ENCODE peak calls at places on chromosome 6, in seven cellular contexts. One of them, this sample, is unnamed.

GRCh38 chr6:75481936-75482593 is 11.5 kb downstream of the FILIP1 start:
- DNase-seq in heart left ventricle: no peak
- DNase-seq in GM12891: no peak
- DNase-seq in ovary: no peak
- DNase-seq in gastrocnemius medialis: peak; percentile 28
- DNase-seq in H54: no peak
- DNase-seq in transverse colon: no peak
- DNase-seq in this sample: no peak

GRCh38 chr6:63527658-63528514 is 44.4 kb upstream of the LOC128125822 start:
- DNase-seq in transverse colon: peak; percentile 68
- DNase-seq in heart left ventricle: no peak
- DNase-seq in gastrocnemius medialis: peak; percentile 78
- DNase-seq in H54: peak; percentile 35
- DNase-seq in ovary: peak; percentile 20
- DNase-seq in GM12891: no peak
- DNase-seq in this sample: no peak

GRCh38 chr6:49551126-49551865 is 828 bp downstream of the C6orf141 start:
- DNase-seq in H54: peak; percentile 23
- DNase-seq in ovary: no peak
- DNase-seq in GM12891: peak; percentile 6
- DNase-seq in transverse colon: peak; percentile 25
- DNase-seq in gastrocnemius medialis: no peak
- DNase-seq in heart left ventricle: no peak
- DNase-seq in this sample: peak; percentile 5

GRCh38 chr6:111564482-111564945 is 41.2 kb downstream of the TRAF3IP2 start:
- DNase-seq in heart left ventricle: peak; percentile 75
- DNase-seq in GM12891: no peak
- DNase-seq in ovary: no peak
- DNase-seq in H54: peak; percentile 8
- DNase-seq in transverse colon: no peak
- DNase-seq in gastrocnemius medialis: peak; percentile 76
- DNase-seq in this sample: peak; percentile 53

GRCh38 chr6:33197431-33198048 is 2.9 kb downstream of the RXRB start:
- DNase-seq in H54: peak; percentile 81
- DNase-seq in GM12891: peak; percentile 66
- DNase-seq in ovary: no peak
- DNase-seq in heart left ventricle: peak; percentile 60
- DNase-seq in transverse colon: peak; percentile 37
- DNase-seq in gastrocnemius medialis: no peak
- DNase-seq in this sample: peak; percentile 62

GRCh38 chr6:85008311-85009015 is 244.1 kb upstream of the TBX18 start:
- DNase-seq in gastrocnemius medialis: no peak
- DNase-seq in heart left ventricle: no peak
- DNase-seq in ovary: no peak
- DNase-seq in transverse colon: no peak
- DNase-seq in GM12891: no peak
- DNase-seq in H54: no peak
- DNase-seq in this sample: no peak

GRCh38 chr6:154154389-154154967 is 115.4 kb downstream of the OPRM1 start:
- DNase-seq in transverse colon: peak; percentile 65
- DNase-seq in GM12891: no peak
- DNase-seq in gastrocnemius medialis: no peak
- DNase-seq in heart left ventricle: peak; percentile 40
- DNase-seq in H54: no peak
- DNase-seq in ovary: peak; percentile 73
- DNase-seq in this sample: peak; percentile 67

GRCh38 chr6:96542702-96543101 is 20.2 kb upstream of the FHL5 start:
- DNase-seq in heart left ventricle: no peak
- DNase-seq in transverse colon: no peak
- DNase-seq in GM12891: no peak
- DNase-seq in ovary: no peak
- DNase-seq in gastrocnemius medialis: no peak
- DNase-seq in H54: no peak
- DNase-seq in this sample: no peak

GRCh38 chr6:100376103-100376502 is 88.6 kb downstream of the SIM1 start:
- DNase-seq in transverse colon: no peak
- DNase-seq in heart left ventricle: no peak
- DNase-seq in H54: no peak
- DNase-seq in gastrocnemius medialis: no peak
- DNase-seq in GM12891: no peak
- DNase-seq in ovary: no peak
- DNase-seq in this sample: no peak

GRCh38 chr6:87333591-87334181 is 4.6 kb upstream of the GJB7 start:
- DNase-seq in gastrocnemius medialis: no peak
- DNase-seq in H54: no peak
- DNase-seq in transverse colon: no peak
- DNase-seq in GM12891: no peak
- DNase-seq in heart left ventricle: no peak
- DNase-seq in ovary: no peak
- DNase-seq in this sample: no peak

GRCh38 chr6:53432318-53433161 is 83.8 kb upstream of the ELOVL5 start:
- DNase-seq in GM12891: no peak
- DNase-seq in H54: peak; percentile 24
- DNase-seq in heart left ventricle: no peak
- DNase-seq in gastrocnemius medialis: no peak
- DNase-seq in transverse colon: no peak
- DNase-seq in ovary: no peak
- DNase-seq in this sample: no peak

GRCh38 chr6:33906413-33906812 is 102.6 kb upstream of the MLN start:
- DNase-seq in heart left ventricle: no peak
- DNase-seq in ovary: no peak
- DNase-seq in GM12891: no peak
- DNase-seq in gastrocnemius medialis: no peak
- DNase-seq in transverse colon: no peak
- DNase-seq in H54: no peak
- DNase-seq in this sample: no peak

GRCh38 chr6:143125455-143125854 is 64.8 kb downstream of the AIG1 start:
- DNase-seq in heart left ventricle: no peak
- DNase-seq in GM12891: no peak
- DNase-seq in H54: no peak
- DNase-seq in ovary: no peak
- DNase-seq in gastrocnemius medialis: no peak
- DNase-seq in transverse colon: no peak
- DNase-seq in this sample: no peak

GRCh38 chr6:43970913-43971775 is 156.1 kb downstream of the MRPL14 start:
- DNase-seq in gastrocnemius medialis: peak; percentile 67
- DNase-seq in H54: no peak
- DNase-seq in ovary: no peak
- DNase-seq in transverse colon: peak; percentile 60
- DNase-seq in heart left ventricle: peak; percentile 62
- DNase-seq in GM12891: no peak
- DNase-seq in this sample: peak; percentile 96

GRCh38 chr6:135118142-135118730 is 62.9 kb upstream of the MYB start:
- DNase-seq in gastrocnemius medialis: no peak
- DNase-seq in H54: no peak
- DNase-seq in ovary: no peak
- DNase-seq in heart left ventricle: no peak
- DNase-seq in transverse colon: no peak
- DNase-seq in GM12891: no peak
- DNase-seq in this sample: no peak
- TF ChIP-seq POLR2A in gastrocnemius medialis: no peak
- TF ChIP-seq POLR2A in H54: no peak
- TF ChIP-seq POLR2A in ovary: no peak
- TF ChIP-seq POLR2A in heart left ventricle: no peak
- TF ChIP-seq POLR2A in transverse colon: no peak
- TF ChIP-seq POLR2A in GM12891: no peak
- TF ChIP-seq POLR2A in this sample: no peak

DNA sequence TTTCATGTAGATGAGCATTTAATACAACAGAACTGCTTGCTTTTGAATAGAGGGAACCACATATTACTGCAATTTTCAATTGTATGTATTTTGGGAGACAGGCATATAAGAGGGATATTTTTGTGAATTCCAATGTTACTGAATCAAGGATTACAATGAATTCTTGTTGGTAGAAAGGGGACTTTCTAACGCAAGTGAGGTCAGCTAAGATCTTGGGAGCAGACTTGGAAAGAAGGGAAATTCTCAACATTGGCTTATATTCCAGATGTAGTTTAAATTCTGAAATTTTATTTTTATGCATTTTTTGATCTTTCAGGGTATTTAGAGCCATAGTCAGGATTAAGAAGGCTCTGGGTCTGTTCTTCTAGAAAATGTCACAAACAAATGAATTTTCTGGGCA is 43.3 kb upstream of the CTAGE9 start:
- DNase-seq in H54: no peak
- DNase-seq in heart left ventricle: no peak
- DNase-seq in ovary: no peak
- DNase-seq in transverse colon: no peak
- DNase-seq in gastrocnemius medialis: no peak
- DNase-seq in GM12891: no peak
- DNase-seq in this sample: no peak
- TF ChIP-seq POLR2A in H54: no peak
- TF ChIP-seq POLR2A in heart left ventricle: no peak
- TF ChIP-seq POLR2A in ovary: no peak
- TF ChIP-seq POLR2A in transverse colon: no peak
- TF ChIP-seq POLR2A in gastrocnemius medialis: no peak
- TF ChIP-seq POLR2A in GM12891: no peak
- TF ChIP-seq POLR2A in this sample: no peak

GRCh38 chr6:28136585-28137457 is 4.9 kb upstream of the ZKSCAN8 start:
- DNase-seq in H54: peak; percentile 51
- DNase-seq in transverse colon: peak; percentile 90
- DNase-seq in gastrocnemius medialis: peak; percentile 78
- DNase-seq in heart left ventricle: peak; percentile 95
- DNase-seq in GM12891: no peak
- DNase-seq in ovary: peak; percentile 94
- DNase-seq in this sample: peak; percentile 92
- TF ChIP-seq POLR2A in H54: peak; percentile 66
- TF ChIP-seq POLR2A in transverse colon: peak; percentile 30
- TF ChIP-seq POLR2A in gastrocnemius medialis: no peak
- TF ChIP-seq POLR2A in heart left ventricle: no peak
- TF ChIP-seq POLR2A in GM12891: peak; percentile 90
- TF ChIP-seq POLR2A in ovary: peak; percentile 29
- TF ChIP-seq POLR2A in this sample: no peak

GRCh38 chr6:29005183-29005885 is at the start of gene ZNF311:
- DNase-seq in GM12891: no peak
- DNase-seq in transverse colon: peak; percentile 60
- DNase-seq in H54: peak; percentile 68
- DNase-seq in ovary: peak; percentile 61
- DNase-seq in gastrocnemius medialis: no peak
- DNase-seq in heart left ventricle: peak; percentile 65
- DNase-seq in this sample: peak; percentile 59
- TF ChIP-seq POLR2A in GM12891: no peak
- TF ChIP-seq POLR2A in transverse colon: peak; percentile 11
- TF ChIP-seq POLR2A in H54: no peak
- TF ChIP-seq POLR2A in ovary: no peak
- TF ChIP-seq POLR2A in gastrocnemius medialis: no peak
- TF ChIP-seq POLR2A in heart left ventricle: no peak
- TF ChIP-seq POLR2A in this sample: no peak

DNA sequence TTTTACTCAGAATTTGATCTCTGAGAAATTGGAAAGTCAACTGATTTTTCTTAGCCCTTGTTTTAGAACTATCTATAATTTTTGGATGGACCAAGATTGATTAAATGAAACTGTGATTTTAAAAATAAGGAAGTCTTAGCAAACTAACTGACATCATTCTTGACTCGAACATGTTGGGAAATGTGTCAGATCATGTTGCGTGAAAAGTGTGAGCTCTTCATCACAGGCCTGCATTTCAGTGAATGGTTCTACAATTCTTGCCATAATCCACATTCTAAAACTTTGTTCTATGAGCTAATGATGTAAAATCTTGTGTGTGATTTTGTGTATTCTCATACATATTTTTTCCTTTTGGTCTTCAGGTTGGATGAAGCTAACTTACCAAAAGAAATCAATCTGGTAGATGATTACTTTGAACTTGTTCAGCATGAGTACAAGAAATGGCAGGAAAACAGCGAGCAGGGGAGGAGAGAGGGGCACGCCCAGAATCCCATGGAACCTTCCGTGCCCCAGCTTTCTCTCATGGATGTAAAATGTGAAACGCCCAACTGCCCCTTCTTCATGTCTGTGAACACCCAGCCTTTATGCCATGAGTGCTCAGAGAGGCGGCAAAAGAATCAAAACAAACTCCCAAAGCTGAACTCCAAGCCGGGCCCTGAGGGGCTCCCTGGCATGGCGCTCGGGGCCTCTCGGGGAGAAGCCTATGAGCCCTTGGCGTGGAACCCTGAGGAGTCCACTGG is 11.2 kb downstream of the TNFAIP3 start:
- DNase-seq in gastrocnemius medialis: no peak
- DNase-seq in heart left ventricle: no peak
- DNase-seq in ovary: no peak
- DNase-seq in H54: no peak
- DNase-seq in GM12891: no peak
- DNase-seq in transverse colon: no peak
- DNase-seq in this sample: no peak
- TF ChIP-seq POLR2A in gastrocnemius medialis: no peak
- TF ChIP-seq POLR2A in heart left ventricle: no peak
- TF ChIP-seq POLR2A in ovary: no peak
- TF ChIP-seq POLR2A in H54: no peak
- TF ChIP-seq POLR2A in GM12891: no peak
- TF ChIP-seq POLR2A in transverse colon: no peak
- TF ChIP-seq POLR2A in this sample: no peak

GRCh38 chr6:31547727-31548422 is 467 bp downstream of the NFKBIL1 start:
- DNase-seq in gastrocnemius medialis: no peak
- DNase-seq in transverse colon: no peak
- DNase-seq in H54: no peak
- DNase-seq in heart left ventricle: no peak
- DNase-seq in GM12891: no peak
- DNase-seq in ovary: peak; percentile 39
- DNase-seq in this sample: peak; percentile 12
- TF ChIP-seq POLR2A in gastrocnemius medialis: no peak
- TF ChIP-seq POLR2A in transverse colon: no peak
- TF ChIP-seq POLR2A in H54: no peak
- TF ChIP-seq POLR2A in heart left ventricle: no peak
- TF ChIP-seq POLR2A in GM12891: no peak
- TF ChIP-seq POLR2A in ovary: no peak
- TF ChIP-seq POLR2A in this sample: no peak

GRCh38 chr6:30614044-30614842 is 2.8 kb downstream of the PPP1R10 start:
- DNase-seq in ovary: peak; percentile 42
- DNase-seq in heart left ventricle: no peak
- DNase-seq in gastrocnemius medialis: no peak
- DNase-seq in transverse colon: no peak
- DNase-seq in GM12891: no peak
- DNase-seq in H54: no peak
- DNase-seq in this sample: no peak
- TF ChIP-seq POLR2A in ovary: no peak
- TF ChIP-seq POLR2A in heart left ventricle: no peak
- TF ChIP-seq POLR2A in gastrocnemius medialis: no peak
- TF ChIP-seq POLR2A in transverse colon: no peak
- TF ChIP-seq POLR2A in GM12891: peak; percentile 82
- TF ChIP-seq POLR2A in H54: peak; percentile 29
- TF ChIP-seq POLR2A in this sample: no peak

GRCh38 chr6:28597217-28597835 is 71.6 kb downstream of the GPX5 start:
- DNase-seq in ovary: no peak
- DNase-seq in transverse colon: no peak
- DNase-seq in H54: no peak
- DNase-seq in gastrocnemius medialis: no peak
- DNase-seq in GM12891: no peak
- DNase-seq in heart left ventricle: no peak
- DNase-seq in this sample: no peak

GRCh38 chr6:28597924-28598323 is 72.2 kb downstream of the GPX5 start:
- DNase-seq in transverse colon: no peak
- DNase-seq in gastrocnemius medialis: no peak
- DNase-seq in heart left ventricle: no peak
- DNase-seq in H54: no peak
- DNase-seq in GM12891: no peak
- DNase-seq in ovary: no peak
- DNase-seq in this sample: no peak

GRCh38 chr6:28598757-28599686 is 73.3 kb downstream of the GPX5 start:
- DNase-seq in heart left ventricle: no peak
- DNase-seq in gastrocnemius medialis: no peak
- DNase-seq in H54: no peak
- DNase-seq in GM12891: no peak
- DNase-seq in ovary: no peak
- DNase-seq in transverse colon: no peak
- DNase-seq in this sample: no peak

GRCh38 chr6:28603920-28604319 is 78.2 kb downstream of the GPX5 start:
- DNase-seq in transverse colon: no peak
- DNase-seq in H54: no peak
- DNase-seq in GM12891: no peak
- DNase-seq in ovary: no peak
- DNase-seq in heart left ventricle: no peak
- DNase-seq in gastrocnemius medialis: no peak
- DNase-seq in this sample: no peak

GRCh38 chr6:28600188-28600587 is 74.5 kb downstream of the GPX5 start:
- DNase-seq in transverse colon: no peak
- DNase-seq in ovary: no peak
- DNase-seq in GM12891: no peak
- DNase-seq in H54: no peak
- DNase-seq in heart left ventricle: no peak
- DNase-seq in gastrocnemius medialis: no peak
- DNase-seq in this sample: no peak
- TF ChIP-seq POLR2A in transverse colon: no peak
- TF ChIP-seq POLR2A in ovary: no peak
- TF ChIP-seq POLR2A in GM12891: no peak
- TF ChIP-seq POLR2A in H54: no peak
- TF ChIP-seq POLR2A in heart left ventricle: no peak
- TF ChIP-seq POLR2A in gastrocnemius medialis: no peak
- TF ChIP-seq POLR2A in this sample: no peak

This sample was measured in thyroid gland.